ENCODE peak calls at places on chromosomes 3 and 15, in eight cellular contexts. I is PC-3, X is GM23248, K is endothelial cell of umbilical vein, M is mammary epithelial cell, N is H9, Z is HCT116, O is neuronal stem cell. Y is an unnamed sample.

GRCh38 chr15:91021516-91022074 is 799 bp downstream of the VPS33B start:
- DNase-seq in I (no peak), X (peak; percentile 66), K (no peak), M (peak; percentile 39), N (no peak), Z (no peak), O (no peak), Y (peak; percentile 41)

GRCh38 chr15:61033938-61034792 is 194.9 kb downstream of the RORA start:
- DNase-seq in I (no peak), X (peak; percentile 44), K (peak; percentile 92), M (no peak), N (no peak), Z (no peak), O (no peak), Y (no peak)

GRCh38 chr3:197577366-197578074 is 21.8 kb upstream of the BDH1 start:
- DNase-seq in I (no peak), X (no peak), K (no peak), M (no peak), N (no peak), Z (no peak), O (no peak), Y (no peak)

GRCh38 chr3:23911397-23911796 is 5.4 kb downstream of the NKIRAS1 start:
- DNase-seq in I (no peak), X (no peak), K (no peak), M (no peak), N (no peak), Z (no peak), O (no peak), Y (no peak)

GRCh38 chr3:57484563-57484962 is 59.6 kb downstream of the DNAH12 start:
- DNase-seq in I (peak; percentile 6), X (no peak), K (no peak), M (no peak), N (no peak), Z (no peak), O (no peak), Y (no peak)

GRCh38 chr15:84944311-84944710 is 37.3 kb upstream of the PDE8A start:
- DNase-seq in I (no peak), X (no peak), K (no peak), M (no peak), N (no peak), Z (no peak), O (no peak), Y (no peak)

GRCh38 chr15:69939513-69940440 is 157.9 kb downstream of the TLE3 start:
- DNase-seq in I (no peak), X (no peak), K (no peak), M (peak; percentile 8), N (peak; percentile 83), Z (no peak), O (peak; percentile 17), Y (no peak)

GRCh38 chr3:179149239-179149887 is 1.2 kb downstream of the PIK3CA start:
- DNase-seq in I (peak; percentile 43), X (peak; percentile 74), K (no peak), M (peak; percentile 65), N (no peak), Z (no peak), O (peak; percentile 21), Y (peak; percentile 60)

GRCh38 chr3:129413687-129414506 is 14.5 kb downstream of the EFCAB12 start:
- DNase-seq in I (peak; percentile 78), X (peak; percentile 93), K (peak; percentile 71), M (peak; percentile 77), N (no peak), Z (no peak), O (no peak), Y (peak; percentile 98)

GRCh38 chr3:126539558-126540250 is 15.7 kb downstream of the CHST13 start:
- DNase-seq in I (no peak), X (no peak), K (no peak), M (no peak), N (peak; percentile 19), Z (no peak), O (no peak), Y (no peak)

GRCh38 chr15:60017538-60018199 is 13.6 kb downstream of the FOXB1 start:
- DNase-seq in I (peak; percentile 45), X (no peak), K (no peak), M (peak; percentile 86), N (no peak), Z (no peak), O (no peak), Y (no peak)

GRCh38 chr3:195450731-195451229 is 8.0 kb upstream of the ACAP2 start:
- DNase-seq in I (no peak), X (peak; percentile 63), K (no peak), M (no peak), N (no peak), Z (no peak), O (no peak), Y (peak; percentile 94)

GRCh38 chr3:73868688-73869315 is 244.1 kb upstream of the PDZRN3 start:
- DNase-seq in I (peak; percentile 49), X (peak; percentile 67), K (peak; percentile 5), M (peak; percentile 23), N (no peak), Z (no peak), O (peak; percentile 20), Y (peak; percentile 47)

GRCh38 chr3:187974857-187975257 is 179.1 kb upstream of the LPP start:
- DNase-seq in I (no peak), X (no peak), K (no peak), M (no peak), N (no peak), Z (no peak), O (no peak), Y (no peak)

GRCh38 chr3:45538641-45538986 is 55.9 kb upstream of the LIMD1 start:
- DNase-seq in I (no peak), X (no peak), K (no peak), M (no peak), N (no peak), Z (no peak), O (no peak), Y (no peak)

GRCh38 chr3:184230603-184231528 is 1.5 kb downstream of the VWA5B2 start:
- DNase-seq in I (peak; percentile 62), X (peak; percentile 23), K (no peak), M (peak; percentile 44), N (peak; percentile 57), Z (no peak), O (no peak), Y (no peak)

GRCh38 chr15:70053703-70054229 is 44.0 kb downstream of the TLE3 start:
- DNase-seq in I (no peak), X (no peak), K (no peak), M (no peak), N (no peak), Z (no peak), O (no peak), Y (no peak)

GRCh38 chr3:12287727-12288465 is 974 bp upstream of the PPARG start:
- DNase-seq in I (peak; percentile 63), X (peak; percentile 63), K (no peak), M (no peak), N (peak; percentile 44), Z (no peak), O (peak; percentile 44), Y (peak; percentile 34)

GRCh38 chr3:126357299-126358037 is at the start of gene KLF15:
- DNase-seq in I (peak; percentile 63), X (peak; percentile 95), K (peak; percentile 82), M (peak; percentile 71), N (peak; percentile 90), Z (peak; percentile 43), O (peak; percentile 84), Y (peak; percentile 83)

GRCh38 chr15:100336061-100336460 is 5.7 kb downstream of the ADAMTS17 start:
- DNase-seq in I (no peak), X (no peak), K (no peak), M (no peak), N (no peak), Z (no peak), O (no peak), Y (no peak)
- H2AFZ ChIP-seq in I (no peak overlapping the region), X (no peak overlapping the region), K (no peak overlapping the region), M (no peak overlapping the region), N (no peak overlapping the region), Z (no peak overlapping the region), O (no peak overlapping the region), Y (no peak overlapping the region)

GRCh38 chr3:136021798-136022197 is 56.3 kb downstream of the PPP2R3A start:
- DNase-seq in I (peak; percentile 40), X (peak; percentile 40), K (no peak), M (no peak), N (no peak), Z (no peak), O (no peak), Y (no peak)
- H3K9me3 ChIP-seq in I (no peaks in the 10 kb centered on the region), X (no peaks in the 10 kb centered on the region), K (no peaks in the 10 kb centered on the region), M (no peaks in the 10 kb centered on the region), N (no peaks in the 10 kb centered on the region), Z (no peaks in the 10 kb centered on the region), O (no peaks in the 10 kb centered on the region), Y (no peaks in the 10 kb centered on the region)

DNA sequence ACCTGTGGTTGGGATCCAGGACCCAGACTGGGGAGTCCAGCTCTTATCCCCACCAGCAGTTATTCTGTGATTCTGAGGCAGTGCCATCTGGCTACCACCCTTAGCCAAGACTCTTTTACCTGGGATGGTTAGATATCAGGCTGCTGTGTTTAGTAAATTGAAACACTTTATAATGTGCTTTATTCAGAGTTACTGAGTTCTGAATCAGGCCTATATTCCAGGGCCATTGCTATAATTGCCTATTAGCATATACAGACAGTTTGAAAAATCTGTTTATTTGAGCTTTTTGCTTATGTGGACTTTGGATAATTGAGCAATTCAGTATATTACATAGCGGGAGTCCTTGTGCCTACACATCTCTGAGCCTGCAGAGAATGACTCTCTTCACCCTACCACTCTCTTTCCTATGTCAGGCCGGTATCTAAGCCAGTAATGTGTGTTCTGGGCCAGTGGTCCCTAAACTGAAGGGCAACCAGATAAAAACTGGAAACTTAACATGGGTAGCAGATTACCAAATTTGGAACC is 45.4 kb upstream of the TRAK1 start:
- DNase-seq in I (no peak), X (peak; percentile 10), K (no peak), M (no peak), N (no peak), Z (no peak), O (no peak), Y (no peak)
- H3K9ac ChIP-seq in I (no peak overlapping the region), X (no peak overlapping the region), K (no peak overlapping the region), M (no peak overlapping the region), N (no peak overlapping the region), Z (no peak overlapping the region), O (no peak overlapping the region), Y (no peak overlapping the region)

GRCh38 chr15:40472171-40472727 is 1.5 kb downstream of the CHST14 start:
- DNase-seq in I (no peak), X (no peak), K (no peak), M (no peak), N (no peak), Z (no peak), O (no peak), Y (no peak)

GRCh38 chr15:40469776-40470390 is 901 bp upstream of the CHST14 start:
- DNase-seq in I (no peak), X (peak; percentile 56), K (no peak), M (no peak), N (no peak), Z (no peak), O (no peak), Y (peak; percentile 31)

GRCh38 chr15:40470423-40471104 is at the start of gene CHST14:
- DNase-seq in I (peak; percentile 62), X (peak; percentile 70), K (peak; percentile 58), M (no peak), N (peak; percentile 74), Z (no peak), O (peak; percentile 63), Y (peak; percentile 83)

GRCh38 chr15:40471778-40472130 is 970 bp downstream of the CHST14 start:
- DNase-seq in I (peak; percentile 77), X (peak; percentile 43), K (no peak), M (no peak), N (peak; percentile 70), Z (no peak), O (no peak), Y (no peak)

GRCh38 chr15:40471105-40471777 is 457 bp downstream of the CHST14 start:
- DNase-seq in I (peak; percentile 6), X (peak; percentile 41), K (peak; percentile 41), M (no peak), N (peak; percentile 45), Z (no peak), O (peak; percentile 30), Y (peak; percentile 29)
- H2AFZ ChIP-seq in I (peak overlapping the region; percentile 94), X (peak overlapping the region; percentile 73), K (peak overlapping the region; percentile 76), M (peak overlapping the region; percentile 79), N (no peak overlapping the region), Z (no peak overlapping the region), O (no peak overlapping the region), Y (peak overlapping the region; percentile 55)